ENCODE peak calls at places on chromosomes 3 and 15, in seven cellular contexts. Z, P, J, L, N, K and T are unnamed samples.

GRCh38 chr3:46539443-46540005 is 26.6 kb downstream of the LRRC2 start:
- DNase-seq in Z (no peak), P (no peak), J (no peak), L (no peak), N (no peak), K (no peak), T (no peak)

GRCh38 chr3:124579641-124580040 is 150.6 kb upstream of the UMPS start:
- DNase-seq in Z (no peak), P (no peak), J (no peak), L (no peak), N (no peak), K (no peak), T (no peak)

GRCh38 chr3:195884691-195885035 is 23.7 kb downstream of the TNK2 start:
- DNase-seq in Z (no peak), P (no peak), J (no peak), L (no peak), N (no peak), K (no peak), T (no peak)

GRCh38 chr15:78061963-78062427 is 15.5 kb downstream of the TBC1D2B start:
- DNase-seq in Z (peak), P (no peak), J (peak), L (no peak), N (no peak), K (no peak), T (peak)

GRCh38 chr15:96851613-96852012 is 521.1 kb downstream of the NR2F2 start:
- DNase-seq in Z (peak), P (no peak), J (no peak), L (no peak), N (no peak), K (no peak), T (no peak)

GRCh38 chr3:79378064-79378463 is 389.7 kb downstream of the ROBO1 start:
- DNase-seq in Z (no peak), P (no peak), J (no peak), L (no peak), N (no peak), K (no peak), T (no peak)

GRCh38 chr3:167705840-167706239 is 28.9 kb downstream of the PDCD10 start:
- DNase-seq in Z (peak), P (no peak), J (no peak), L (no peak), N (no peak), K (no peak), T (no peak)

GRCh38 chr3:14125193-14126016 is 553 bp downstream of the TMEM43 start:
- DNase-seq in Z (peak), P (peak), J (peak), L (peak), N (peak), K (no peak), T (no peak)

GRCh38 chr3:7632305-7632704 is 771.4 kb downstream of the GRM7 start:
- DNase-seq in Z (no peak), P (no peak), J (no peak), L (no peak), N (no peak), K (no peak), T (no peak)